ENCODE peak calls at places on chromosome 19, in five cellular contexts. P, T, E, U and V are unnamed samples.

GRCh38 chr19:6022570-6023049 is 44.7 kb upstream of the RANBP3 start:
- DNase-seq in P (no peak), T (no peak), E (no peak), U (no peak), V (no peak)

GRCh38 chr19:28598861-28599260 is 614.1 kb downstream of the UQCRFS1 start:
- DNase-seq in P (no peak), T (no peak), E (no peak), U (no peak), V (no peak)

GRCh38 chr19:23914402-23915286 is at the start of gene ZNF726:
- DNase-seq in P (peak; percentile 96), T (peak; percentile 89), E (peak; percentile 65), U (peak; percentile 93), V (peak; percentile 89)

GRCh38 chr19:33241530-33242101 is 16.0 kb upstream of the SLC7A10 start:
- DNase-seq in P (no peak), T (no peak), E (no peak), U (no peak), V (no peak)

GRCh38 chr19:42850981-42851717 is 28.4 kb downstream of the PSG1 start:
- DNase-seq in P (peak; percentile 95), T (peak; percentile 91), E (no peak), U (no peak), V (peak; percentile 96)

GRCh38 chr19:18292810-18293641 is 11.6 kb upstream of the JUND start:
- DNase-seq in P (peak; percentile 52), T (no peak), E (peak; percentile 73), U (peak; percentile 87), V (no peak)

GRCh38 chr19:5090780-5091575 is 122.1 kb downstream of the KDM4B start:
- DNase-seq in P (peak; percentile 24), T (peak; percentile 11), E (no peak), U (no peak), V (no peak)

GRCh38 chr19:45954132-45954531 is 19.5 kb downstream of the NOVA2 start:
- DNase-seq in P (no peak), T (no peak), E (no peak), U (no peak), V (no peak)